ENCODE peak calls at places on chromosome 11, in six cellular contexts. Q is HS-27A; I is HAP-1; U is central memory CD8-positive, alpha-beta T cell; D is choroid plexus epithelial cell; X is neural crest cell. T is an unnamed sample.

GRCh38 chr11:60194511-60194910 is 11.6 kb upstream of the MS4A6A start:
- DNase-seq in Q (no peak), I (no peak), U (no peak), D (no peak), X (no peak), T (no peak)

GRCh38 chr11:42992594-42992993 is 319.2 kb upstream of the API5 start:
- DNase-seq in Q (no peak), I (no peak), U (no peak), D (no peak), X (no peak), T (no peak)

GRCh38 chr11:1460396-1460795 is 26.2 kb downstream of the MOB2 start:
- DNase-seq in Q (no peak), I (no peak), U (no peak), D (peak; percentile 15), X (no peak), T (peak; percentile 20)

GRCh38 chr11:72293910-72294533 is 50.0 kb upstream of the PHOX2A start:
- DNase-seq in Q (no peak), I (no peak), U (no peak), D (no peak), X (no peak), T (no peak)

GRCh38 chr11:117183724-117184349 is 5.3 kb downstream of the SIDT2 start:
- DNase-seq in Q (no peak), I (no peak), U (no peak), D (no peak), X (no peak), T (no peak)

GRCh38 chr11:30314625-30315024 is 8.3 kb upstream of the ARL14EP start:
- DNase-seq in Q (no peak), I (no peak), U (no peak), D (peak; percentile 56), X (no peak), T (peak; percentile 50)

GRCh38 chr11:96014234-96014633 is 90.3 kb upstream of the MTMR2 start:
- DNase-seq in Q (no peak), I (no peak), U (no peak), D (peak; percentile 71), X (no peak), T (peak; percentile 82)

GRCh38 chr11:72760543-72761400 is 8.6 kb upstream of the ARAP1 start:
- DNase-seq in Q (no peak), I (no peak), U (no peak), D (peak; percentile 92), X (no peak), T (peak; percentile 95)

GRCh38 chr11:108535384-108535955 is 37.3 kb upstream of the POGLUT3 start:
- DNase-seq in Q (no peak), I (no peak), U (no peak), D (no peak), X (no peak), T (no peak)

GRCh38 chr11:26377619-26378018 is 45.7 kb downstream of the ANO3 start:
- DNase-seq in Q (no peak), I (no peak), U (no peak), D (peak; percentile 2), X (no peak), T (no peak)

GRCh38 chr11:129412501-129412900 is 36.9 kb downstream of the BARX2 start:
- DNase-seq in Q (no peak), I (no peak), U (no peak), D (no peak), X (no peak), T (no peak)

GRCh38 chr11:13091373-13091772 is 82.3 kb downstream of the RASSF10 start:
- DNase-seq in Q (no peak), I (no peak), U (no peak), D (peak; percentile 14), X (no peak), T (no peak)

GRCh38 chr11:71940561-71941219 is 11.8 kb downstream of the RNF121 start:
- DNase-seq in Q (no peak), I (no peak), U (no peak), D (no peak), X (no peak), T (peak; percentile 14)

GRCh38 chr11:45857834-45858492 is 10.7 kb downstream of the CRY2 start:
- DNase-seq in Q (no peak), I (no peak), U (no peak), D (peak; percentile 96), X (no peak), T (peak; percentile 95)

GRCh38 chr11:114377612-114378267 is 22.6 kb downstream of the C11orf71 start:
- DNase-seq in Q (no peak), I (no peak), U (no peak), D (no peak), X (no peak), T (peak; percentile 49)

GRCh38 chr11:57490456-57491248 is 24.9 kb downstream of the SLC43A1 start:
- DNase-seq in Q (no peak), I (no peak), U (no peak), D (peak; percentile 75), X (no peak), T (peak; percentile 61)

GRCh38 chr11:65489706-65490310 is 9.0 kb upstream of the MALAT1 start:
- DNase-seq in Q (no peak), I (no peak), U (no peak), D (no peak), X (no peak), T (no peak)

GRCh38 chr11:120565436-120566155 is 54.0 kb downstream of the GRIK4 start:
- DNase-seq in Q (no peak), I (no peak), U (no peak), D (peak; percentile 25), X (no peak), T (peak; percentile 47)

GRCh38 chr11:114317738-114318137 is 21.5 kb downstream of the NNMT start:
- DNase-seq in Q (no peak), I (peak; percentile 32), U (no peak), D (peak; percentile 81), X (peak; percentile 7), T (no peak)

GRCh38 chr11:2445948-2446551 is 1.2 kb downstream of the KCNQ1 start:
- DNase-seq in Q (no peak), I (no peak), U (no peak), D (no peak), X (no peak), T (no peak)

GRCh38 chr11:72736452-72737069 is 15.6 kb downstream of the ARAP1 start:
- DNase-seq in Q (no peak), I (no peak), U (peak; percentile 86), D (no peak), X (no peak), T (peak; percentile 55)

GRCh38 chr11:124943731-124944130 is 7.9 kb upstream of the HEPACAM start:
- DNase-seq in Q (no peak), I (no peak), U (no peak), D (no peak), X (no peak), T (no peak)

GRCh38 chr11:63510360-63511130 is 4.7 kb downstream of the LGALS12 start:
- DNase-seq in Q (peak; percentile 45), I (no peak), U (no peak), D (peak; percentile 75), X (no peak), T (peak; percentile 59)

GRCh38 chr11:126405906-126406305 is 50.4 kb downstream of the ST3GAL4 start:
- DNase-seq in Q (no peak), I (no peak), U (no peak), D (no peak), X (no peak), T (no peak)

GRCh38 chr11:127628463-127628785 is 627.9 kb upstream of the KIRREL3 start:
- DNase-seq in Q (no peak), I (no peak), U (no peak), D (no peak), X (no peak), T (no peak)

GRCh38 chr11:110613526-110613925 is 98.7 kb downstream of the ARHGAP20 start:
- DNase-seq in Q (no peak), I (no peak), U (no peak), D (peak; percentile 26), X (no peak), T (peak; percentile 30)

GRCh38 chr11:112087212-112087611 is 539 bp downstream of the SDHD start:
- DNase-seq in Q (no peak), I (no peak), U (no peak), D (peak; percentile 12), X (no peak), T (peak; percentile 11)

GRCh38 chr11:27868226-27868625 is 168.0 kb upstream of the BDNF start:
- DNase-seq in Q (peak; percentile 56), I (no peak), U (no peak), D (no peak), X (no peak), T (peak; percentile 10)